ENCODE peak calls at places on chromosome 1, in six cellular contexts. W, V, F, L, X and B are unnamed samples.

GRCh38 chr1:55049914-55050278 is 10.5 kb downstream of the PCSK9 start:
- DNase-seq in V (no peak), X (no peak), L (no peak), F (no peak), W (no peak), B (no peak)

GRCh38 chr1:185911978-185912377 is 177.8 kb downstream of the HMCN1 start:
- DNase-seq in L (no peak), F (no peak), W (no peak), X (no peak), V (no peak), B (no peak)

GRCh38 chr1:202170726-202171125 is 10.3 kb upstream of the PTPN7 start:
- DNase-seq in L (no peak), X (no peak), V (no peak), F (peak; percentile 16), W (no peak), B (no peak)

GRCh38 chr1:23553206-23553895 is 6.0 kb downstream of the ID3 start:
- DNase-seq in X (no peak), L (no peak), V (no peak), F (no peak), W (no peak), B (no peak)

GRCh38 chr1:3717715-3718601 is 34.3 kb upstream of the CCDC27 start:
- DNase-seq in V (no peak), W (no peak), L (no peak), X (no peak), F (no peak), B (peak; percentile 43)

GRCh38 chr1:96660503-96660902 is 61.1 kb upstream of the PTBP2 start:
- DNase-seq in W (no peak), L (no peak), V (peak; percentile 3), F (no peak), X (no peak), B (peak; percentile 47)

GRCh38 chr1:77412069-77412793 is 130.4 kb downstream of the AK5 start:
- DNase-seq in W (no peak), X (no peak), V (no peak), L (no peak), F (no peak), B (peak; percentile 43)

GRCh38 chr1:9717193-9718005 is 65.9 kb downstream of the PIK3CD start:
- DNase-seq in X (peak; percentile 62), F (no peak), L (peak; percentile 91), V (no peak), W (peak; percentile 75), B (no peak)

GRCh38 chr1:248618878-248619277 is 16.0 kb downstream of the OR2T11 start:
- DNase-seq in V (peak; percentile 2), F (peak; percentile 25), X (peak; percentile 70), W (peak; percentile 17), L (peak; percentile 53), B (peak; percentile 32)

GRCh38 chr1:66046415-66046814 is 253.7 kb downstream of the PDE4B start:
- DNase-seq in F (no peak), L (no peak), X (no peak), W (no peak), V (no peak), B (no peak)

GRCh38 chr1:41349361-41350054 is 11.7 kb upstream of the FOXO6 start:
- DNase-seq in X (no peak), L (no peak), W (no peak), V (no peak), F (no peak), B (no peak)

GRCh38 chr1:221290669-221291068 is 411.4 kb downstream of the HLX start:
- DNase-seq in L (no peak), X (no peak), F (no peak), V (no peak), W (no peak), B (no peak)

GRCh38 chr1:216686860-216687545 is 36.2 kb downstream of the ESRRG start:
- DNase-seq in L (no peak), F (no peak), X (no peak), W (no peak), V (no peak), B (peak; percentile 25)

GRCh38 chr1:55382699-55383377 is 167.7 kb upstream of the USP24 start:
- DNase-seq in V (no peak), W (no peak), F (no peak), L (no peak), X (no peak), B (no peak)

GRCh38 chr1:30649321-30649991 is 73.9 kb downstream of the MATN1 start:
- DNase-seq in V (no peak), L (no peak), X (peak; percentile 59), F (no peak), W (no peak), B (peak; percentile 94)

GRCh38 chr1:115976062-115976899 is at the start of gene SLC22A15:
- DNase-seq in L (peak; percentile 37), F (peak; percentile 24), V (peak; percentile 25), W (no peak), X (peak; percentile 69), B (peak; percentile 55)

GRCh38 chr1:93614550-93615200 is 67.0 kb downstream of the BCAR3 start:
- DNase-seq in F (no peak), L (no peak), W (no peak), V (peak; percentile 75), X (peak; percentile 79), B (peak; percentile 88)

GRCh38 chr1:45892068-45892785 is 88.8 kb downstream of the MAST2 start:
- DNase-seq in F (no peak), X (no peak), V (peak; percentile 38), W (no peak), L (no peak), B (peak; percentile 88)

GRCh38 chr1:221089273-221089672 is 210.0 kb downstream of the HLX start:
- DNase-seq in W (no peak), F (no peak), X (no peak), V (no peak), L (no peak), B (no peak)

GRCh38 chr1:167328762-167329483 is 108.2 kb downstream of the POU2F1 start:
- DNase-seq in W (no peak), V (no peak), X (no peak), F (no peak), L (no peak), B (no peak)

GRCh38 chr1:246860401-246860800 is 71.3 kb downstream of the AHCTF1 start:
- DNase-seq in X (no peak), L (no peak), W (no peak), V (no peak), F (no peak), B (peak; percentile 37)

GRCh38 chr1:162670928-162671663 is 38.8 kb downstream of the DDR2 start:
- DNase-seq in W (no peak), X (no peak), L (no peak), F (no peak), V (no peak), B (peak; percentile 21)

GRCh38 chr1:153343040-153343681 is 5.5 kb downstream of the PGLYRP4 start:
- DNase-seq in X (no peak), W (no peak), L (no peak), V (no peak), F (no peak), B (peak; percentile 84)

GRCh38 chr1:97297611-97298010 is 576.0 kb downstream of the PTBP2 start:
- DNase-seq in V (no peak), X (no peak), F (no peak), W (no peak), L (no peak), B (no peak)

GRCh38 chr1:45430486-45430885 is 60.5 kb downstream of the TESK2 start:
- DNase-seq in L (no peak), X (no peak), F (no peak), W (no peak), V (no peak), B (no peak)

GRCh38 chr1:12546771-12547585 is 71.0 kb downstream of the DHRS3 start:
- DNase-seq in F (no peak), L (no peak), X (no peak), W (no peak), V (no peak), B (no peak)

GRCh38 chr1:200153277-200154055 is 126.0 kb downstream of the NR5A2 start:
- DNase-seq in W (no peak), X (no peak), L (peak; percentile 35), V (no peak), F (no peak), B (no peak)

GRCh38 chr1:215416497-215416896 is 150.6 kb upstream of the KCTD3 start:
- DNase-seq in L (no peak), X (no peak), W (no peak), F (no peak), V (no peak), B (no peak)

GRCh38 chr1:233075045-233075444 is 124.6 kb downstream of the NTPCR start:
- DNase-seq in F (no peak), W (no peak), V (peak; percentile 38), X (no peak), L (no peak), B (peak; percentile 73)

GRCh38 chr1:44048816-44049215 is 17.6 kb upstream of the SLC6A9 start:
- DNase-seq in V (no peak), L (no peak), F (no peak), W (no peak), X (no peak), B (peak; percentile 76)

GRCh38 chr1:3775498-3776230 is 3.1 kb downstream of the SMIM1 start:
- DNase-seq in X (peak; percentile 55), F (peak; percentile 87), L (peak; percentile 49), W (peak; percentile 25), V (peak; percentile 10), B (peak; percentile 79)